ENCODE peak calls at places on chromosomes 3 and 15, in five cellular contexts. C, S, J, F and U are unnamed samples.

GRCh38 chr3:190972840-190973270 is 110.4 kb upstream of the GMNC start:
- DNase-seq in C (peak; percentile 58), S (peak; percentile 43), J (no peak), F (no peak), U (no peak)

GRCh38 chr3:10228248-10228950 is 19.9 kb upstream of the TATDN2 start:
- DNase-seq in C (no peak), S (peak; percentile 28), J (no peak), F (no peak), U (no peak)

GRCh38 chr15:64851503-64851840 is 9.8 kb downstream of the PLEKHO2 start:
- DNase-seq in C (no peak), S (no peak), J (no peak), F (no peak), U (no peak)

GRCh38 chr3:33250712-33251111 is 26.5 kb upstream of the FBXL2 start:
- DNase-seq in C (no peak), S (no peak), J (no peak), F (no peak), U (no peak)

GRCh38 chr3:126468028-126468891 is 7.4 kb downstream of the ZXDC start:
- DNase-seq in C (no peak), S (peak; percentile 20), J (no peak), F (no peak), U (no peak)

GRCh38 chr3:120227710-120228347 is 57.2 kb downstream of the GPR156 start:
- DNase-seq in C (no peak), S (no peak), J (no peak), F (no peak), U (no peak)

GRCh38 chr3:65833761-65834505 is 204.8 kb downstream of the MAGI1 start:
- DNase-seq in C (peak; percentile 72), S (peak; percentile 55), J (no peak), F (no peak), U (no peak)

GRCh38 chr15:73996939-73997338 is 2.4 kb downstream of the PML start:
- DNase-seq in C (peak; percentile 66), S (peak; percentile 67), J (no peak), F (peak; percentile 52), U (no peak)

GRCh38 chr3:146543461-146544012 is 870 bp downstream of the PLSCR1 start:
- DNase-seq in C (peak; percentile 21), S (peak; percentile 46), J (no peak), F (no peak), U (no peak)

GRCh38 chr3:52444860-52445793 is at the start of gene SEMA3G:
- DNase-seq in C (peak; percentile 52), S (peak; percentile 68), J (peak; percentile 60), F (peak; percentile 83), U (peak; percentile 65)

GRCh38 chr3:108477511-108478147 is 32.8 kb downstream of the MYH15 start:
- DNase-seq in C (peak; percentile 84), S (peak; percentile 77), J (peak; percentile 22), F (peak; percentile 21), U (peak; percentile 22)

GRCh38 chr3:86244897-86245296 is 746.1 kb downstream of the VGLL3 start:
- DNase-seq in C (no peak), S (no peak), J (no peak), F (no peak), U (no peak)

GRCh38 chr15:70253461-70254156 is 155.9 kb upstream of the TLE3 start:
- DNase-seq in C (no peak), S (no peak), J (no peak), F (no peak), U (no peak)

GRCh38 chr3:48514431-48515227 is 10.7 kb upstream of the SHISA5 start:
- DNase-seq in C (no peak), S (no peak), J (no peak), F (no peak), U (no peak)

GRCh38 chr3:54970895-54971294 is 43.0 kb upstream of the LRTM1 start:
- DNase-seq in C (no peak), S (peak; percentile 14), J (no peak), F (no peak), U (no peak)

GRCh38 chr15:79953951-79954444 is 17.0 kb downstream of the BCL2A1 start:
- DNase-seq in C (no peak), S (no peak), J (no peak), F (no peak), U (no peak)

GRCh38 chr3:195240939-195241338 is 30.0 kb downstream of the XXYLT1 start:
- DNase-seq in C (no peak), S (peak; percentile 62), J (no peak), F (no peak), U (no peak)

GRCh38 chr3:66401157-66401550 is 99.7 kb downstream of the LRIG1 start:
- DNase-seq in C (no peak), S (no peak), J (no peak), F (no peak), U (no peak)

GRCh38 chr3:143269741-143270140 is 150.2 kb downstream of the CHST2 start:
- DNase-seq in C (no peak), S (no peak), J (no peak), F (no peak), U (no peak)